ENCODE peak calls at places on chromosome X, in ten cellular contexts. S is Peyer's patch; W is CD8-positive, alpha-beta T cell; Y is pancreas; I is upper lobe of right lung; M is lower lobe of right lung; A is astrocyte of the spinal cord; X is right cardiac atrium; D is ovary; T is mammary epithelial cell. J is an unnamed sample.

GRCh38 chrX:106862972-106863688 is 40.0 kb downstream of the RIPPLY1 start:
- DNase-seq in I (no peak), A (no peak), Y (peak), D (no peak), T (peak), W (no peak), M (no peak), X (peak), S (peak), J (peak)

GRCh38 chrX:13868481-13869040 is 51.7 kb upstream of the GPM6B start:
- DNase-seq in D (no peak), T (peak), W (no peak), M (no peak), X (no peak), A (peak), Y (no peak), I (no peak), S (no peak), J (no peak)

GRCh38 chrX:69133561-69134542 is 31.4 kb downstream of the PJA1 start:
- DNase-seq in Y (no peak), I (no peak), A (peak), X (no peak), T (peak), S (no peak), M (no peak), W (no peak), D (no peak), J (peak)

GRCh38 chrX:97895751-97896150 is 1012.0 kb downstream of the RPA4 start:
- DNase-seq in T (no peak), X (no peak), Y (no peak), A (peak), W (no peak), D (no peak), I (no peak), M (no peak), S (no peak), J (no peak)

GRCh38 chrX:100368167-100368566 is 41.9 kb downstream of the PCDH19 start:
- DNase-seq in X (no peak), Y (no peak), W (no peak), M (no peak), A (no peak), S (no peak), D (no peak), I (no peak), T (peak), J (no peak)

GRCh38 chrX:75603833-75604232 is 81.0 kb upstream of the ZDHHC15 start:
- DNase-seq in T (peak), X (no peak), D (no peak), M (no peak), I (no peak), W (no peak), A (peak), Y (no peak), S (no peak), J (peak)

GRCh38 chrX:7145454-7145853 is 2.1 kb upstream of the STS start:
- DNase-seq in A (no peak), W (no peak), Y (no peak), S (no peak), D (no peak), X (no peak), I (no peak), T (no peak), M (no peak), J (no peak)

GRCh38 chrX:7170903-7171302 is 22.9 kb upstream of the PUDP start:
- DNase-seq in Y (no peak), M (no peak), W (peak), S (peak), I (no peak), A (no peak), D (no peak), X (no peak), T (no peak), J (peak)

GRCh38 chrX:150848914-150849365 is 49.5 kb downstream of the CD99L2 start:
- DNase-seq in A (peak), S (no peak), M (peak), X (no peak), I (peak), D (no peak), T (peak), Y (peak), W (no peak), J (no peak)

GRCh38 chrX:147803948-147804347 is 107.8 kb upstream of the FMR1 start:
- DNase-seq in I (no peak), D (no peak), X (no peak), T (no peak), A (peak), S (no peak), M (no peak), W (no peak), Y (no peak), J (no peak)

GRCh38 chrX:70281951-70282350 is at the start of gene RAB41:
- DNase-seq in X (no peak), D (no peak), Y (no peak), I (no peak), W (no peak), M (no peak), A (no peak), T (no peak), S (no peak), J (no peak)

GRCh38 chrX:15277594-15277993 is 7.7 kb upstream of the ASB9 start:
- DNase-seq in T (no peak), W (no peak), I (no peak), S (no peak), M (no peak), D (no peak), Y (no peak), X (no peak), A (no peak), J (no peak)

GRCh38 chrX:115232933-115233496 is 881 bp downstream of the LRCH2 start:
- DNase-seq in X (no peak), M (no peak), S (no peak), T (no peak), D (no peak), A (peak), W (no peak), Y (no peak), I (no peak), J (no peak)

GRCh38 chrX:10612215-10612614 is 8.2 kb downstream of the MID1 start:
- DNase-seq in W (no peak), A (peak), D (no peak), M (no peak), Y (no peak), T (no peak), X (no peak), I (no peak), S (no peak), J (no peak)

GRCh38 chrX:101462892-101463291 is 22.4 kb upstream of the ARMCX4 start:
- DNase-seq in T (peak), I (no peak), Y (no peak), D (no peak), M (no peak), S (no peak), W (no peak), X (no peak), A (peak), J (peak)

GRCh38 chrX:19660604-19661003 is 145.3 kb upstream of the MAP3K15 start:
- DNase-seq in Y (no peak), X (no peak), S (no peak), D (no peak), W (no peak), M (no peak), T (no peak), I (no peak), A (no peak), J (no peak)

GRCh38 chrX:135185795-135186443 is 14.7 kb upstream of the CT55 start:
- DNase-seq in T (peak), M (no peak), D (no peak), W (peak), S (no peak), X (no peak), Y (no peak), I (no peak), A (peak), J (peak)

GRCh38 chrX:130024127-130024526 is 41.7 kb downstream of the BCORL1 start:
- DNase-seq in T (peak), X (peak), A (peak), W (peak), Y (peak), M (peak), S (peak), D (peak), I (peak), J (peak)

GRCh38 chrX:54423161-54423888 is 16.9 kb upstream of the TSR2 start:
- DNase-seq in I (no peak), D (no peak), M (no peak), X (no peak), T (no peak), Y (no peak), A (no peak), W (no peak), S (no peak), J (peak)

GRCh38 chrX:84907324-84907946 is 96.2 kb upstream of the APOOL start:
- DNase-seq in Y (no peak), D (no peak), S (no peak), I (no peak), M (no peak), T (peak), A (peak), W (no peak), X (no peak), J (no peak)

GRCh38 chrX:131288738-131289511 is at the start of gene IGSF1:
- DNase-seq in Y (peak), M (no peak), T (no peak), A (peak), W (no peak), X (peak), S (no peak), I (no peak), D (peak), J (peak)

DNA sequence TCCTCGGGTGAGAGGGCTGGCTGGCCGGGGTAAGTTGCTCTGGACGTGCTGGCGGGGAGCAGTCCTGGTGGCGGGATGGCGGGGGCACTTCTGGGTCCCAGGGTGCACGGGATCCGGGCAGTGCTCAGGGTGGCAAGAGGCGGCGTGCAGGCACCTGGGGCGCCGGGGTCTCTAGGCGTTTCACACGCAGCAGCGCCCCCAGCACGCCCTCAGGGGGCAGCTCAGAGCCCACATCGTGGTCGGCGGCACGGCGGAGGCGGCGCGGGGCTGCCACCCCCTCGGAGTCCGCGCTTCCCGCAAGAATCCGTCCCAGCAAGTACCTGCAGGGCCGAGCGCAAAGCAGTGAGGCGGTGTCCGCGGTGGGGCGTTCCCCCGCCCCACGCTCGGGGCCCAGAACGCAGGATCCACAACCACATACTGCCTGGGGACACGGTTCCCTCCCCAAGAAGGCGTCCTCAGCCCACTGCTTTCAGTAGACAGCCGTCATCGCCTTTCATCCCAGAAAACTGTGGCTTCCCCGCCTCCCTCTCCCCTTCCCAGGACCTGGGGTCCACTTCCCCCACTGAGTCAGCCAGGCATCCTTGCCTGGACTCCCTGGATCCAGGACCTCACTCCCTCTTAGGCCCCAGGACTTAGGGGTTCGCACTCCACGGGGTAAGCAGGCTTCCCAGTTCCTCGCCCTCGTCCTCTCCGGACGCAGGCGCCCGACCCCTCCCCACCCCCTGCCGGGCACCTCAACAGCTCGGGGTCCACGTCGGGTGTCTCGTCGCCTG is 4.1 kb downstream of the PCSK1N start:
- DNase-seq in A (no peak), I (no peak), M (no peak), S (no peak), Y (no peak), W (no peak), D (no peak), X (no peak), T (no peak), J (no peak)
- H3K4me3 ChIP-seq in A (no peak), I (no peak), M (no peak), S (no peak), Y (no peak), W (no peak), D (no peak), X (no peak), T (no peak), J (no peak)

GRCh38 chrX:34555481-34555880 is 101.6 kb downstream of the TMEM47 start:
- DNase-seq in W (no peak), X (no peak), T (no peak), A (no peak), S (no peak), M (no peak), D (no peak), I (no peak), Y (no peak), J (no peak)

GRCh38 chrX:34562006-34562405 is 95.1 kb downstream of the TMEM47 start:
- DNase-seq in T (no peak), M (no peak), I (no peak), D (no peak), Y (no peak), S (no peak), W (no peak), A (no peak), X (no peak), J (no peak)

GRCh38 chrX:34559325-34559724 is 97.8 kb downstream of the TMEM47 start:
- DNase-seq in S (no peak), W (no peak), D (no peak), M (no peak), T (peak), Y (no peak), I (no peak), A (peak), X (no peak), J (peak)

GRCh38 chrX:34560180-34560579 is 96.9 kb downstream of the TMEM47 start:
- DNase-seq in Y (no peak), D (no peak), T (no peak), S (no peak), W (no peak), A (no peak), M (no peak), I (no peak), X (no peak), J (no peak)

GRCh38 chrX:34557733-34558132 is 99.4 kb downstream of the TMEM47 start:
- DNase-seq in X (no peak), A (no peak), I (no peak), M (no peak), D (no peak), T (no peak), W (no peak), S (no peak), Y (no peak), J (no peak)
- H3K4me3 ChIP-seq in X (no peak), A (no peak), I (no peak), M (no peak), D (no peak), T (no peak), W (no peak), S (no peak), Y (no peak), J (no peak)

DNA sequence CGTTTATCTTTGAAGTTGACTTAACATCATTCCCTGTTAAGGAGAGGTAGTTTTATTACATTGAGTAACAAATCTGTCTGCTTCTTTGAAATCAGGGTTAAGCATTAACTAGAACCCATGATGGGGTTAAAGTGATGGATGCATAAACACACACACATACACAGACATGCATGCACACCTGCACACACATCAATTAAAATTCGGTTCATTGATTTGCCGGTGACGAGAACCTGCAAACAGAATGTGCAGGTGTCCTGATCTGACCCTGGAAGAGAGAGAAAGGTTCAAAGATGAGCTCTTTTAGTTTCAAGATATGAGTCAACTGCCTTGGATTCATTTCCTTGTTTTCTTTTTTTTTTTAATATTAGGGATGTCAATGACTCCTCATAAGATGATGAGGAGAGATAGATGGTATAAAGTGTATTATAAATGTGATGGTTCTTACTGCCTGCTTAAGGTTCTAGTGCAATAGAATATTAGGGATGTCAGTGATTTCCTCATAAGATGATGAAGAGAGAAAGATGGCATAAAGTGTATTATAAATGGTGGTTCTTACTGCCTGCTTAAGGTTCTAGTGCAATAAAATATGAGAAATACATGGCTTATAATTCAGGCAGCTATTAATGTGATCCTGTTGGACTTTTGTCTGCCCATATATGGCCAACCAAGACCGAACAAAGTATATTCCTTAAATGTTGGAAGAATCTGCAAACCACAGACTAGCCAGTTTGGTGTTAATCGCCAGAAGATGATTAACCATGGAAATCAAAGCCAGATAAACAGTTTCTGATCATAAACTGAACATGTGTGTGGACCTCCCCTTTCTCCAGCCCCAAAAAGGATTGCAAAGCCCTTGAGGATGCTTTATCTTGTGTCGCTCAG is 14.1 kb upstream of the CD99 start:
- DNase-seq in Y (no peak), T (no peak), M (no peak), I (no peak), S (no peak), X (no peak), W (no peak), D (no peak), A (peak), J (no peak)
- H3K4me3 ChIP-seq in Y (no peak), T (no peak), M (no peak), I (no peak), S (no peak), X (no peak), W (no peak), D (no peak), A (no peak), J (no peak)

GRCh38 chrX:132483523-132483922 is 5.3 kb downstream of the MBNL3 start:
- DNase-seq in S (no peak), M (no peak), A (no peak), T (no peak), X (no peak), W (no peak), Y (no peak), I (no peak), D (no peak), J (no peak)
- H3K4me3 ChIP-seq in S (no peak), M (no peak), A (no peak), T (no peak), X (no peak), W (no peak), Y (no peak), I (no peak), D (no peak), J (no peak)

DNA sequence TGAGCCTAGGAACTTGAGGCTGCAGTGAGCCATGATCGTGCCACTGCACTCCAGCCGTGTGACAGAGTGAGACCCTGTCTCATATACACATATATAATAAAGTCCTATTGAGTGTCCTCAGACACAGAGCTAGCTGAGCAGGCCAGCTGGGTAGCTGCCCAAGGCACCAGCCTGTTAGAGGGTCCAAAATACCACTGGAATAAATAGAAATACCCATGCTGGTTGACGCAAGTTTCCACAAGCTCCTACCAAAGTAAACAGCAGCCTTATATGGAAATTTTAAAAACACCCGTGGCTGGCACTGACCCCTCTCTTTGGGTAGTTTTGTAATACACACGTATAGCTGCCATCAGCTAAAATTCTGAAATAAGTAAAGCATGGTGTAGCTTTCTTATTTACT is 348.6 kb downstream of the BCOR start:
- DNase-seq in S (no peak), W (no peak), M (no peak), I (no peak), Y (no peak), A (no peak), T (no peak), D (no peak), X (no peak), J (no peak)
- H3K4me3 ChIP-seq in S (no peak), W (no peak), M (no peak), I (no peak), Y (no peak), A (no peak), T (no peak), D (no peak), X (no peak), J (no peak)

GRCh38 chrX:119573840-119574393 is 446 bp upstream of the UBE2A start:
- DNase-seq in A (peak), M (no peak), T (peak), X (no peak), S (no peak), W (no peak), I (no peak), D (peak), Y (peak), J (peak)

GRCh38 chrX:119574394-119575266 is at the start of gene UBE2A:
- DNase-seq in T (peak), X (peak), A (peak), W (peak), Y (peak), I (peak), M (peak), D (peak), S (peak), J (peak)

GRCh38 chrX:119570351-119570835 is 4.0 kb upstream of the UBE2A start:
- DNase-seq in Y (no peak), S (no peak), W (no peak), I (no peak), T (no peak), D (no peak), A (no peak), M (no peak), X (no peak), J (no peak)

DNA sequence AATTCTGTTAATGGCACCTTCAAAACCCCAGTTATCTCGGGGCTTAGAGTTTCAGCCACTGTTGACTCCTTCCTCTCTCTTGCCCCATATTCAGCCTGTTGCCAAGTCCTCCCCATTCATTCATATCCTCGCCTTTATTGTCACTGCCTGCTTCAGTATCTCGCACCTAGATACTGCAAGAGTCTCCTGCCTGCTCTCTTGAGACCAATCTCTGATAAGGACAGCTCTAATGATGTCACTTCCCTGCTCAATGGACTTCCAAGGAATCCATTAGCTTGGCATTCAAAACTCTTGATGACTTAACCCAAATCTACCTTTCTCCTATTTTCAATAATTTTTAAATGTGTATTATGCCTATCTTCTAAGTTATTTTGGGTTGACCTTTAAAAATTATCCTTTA is 1.1 kb upstream of the UBE2A start:
- DNase-seq in Y (no peak), I (no peak), X (no peak), M (no peak), A (no peak), D (no peak), T (no peak), W (no peak), S (no peak), J (no peak)
- H3K4me3 ChIP-seq in Y (peak), I (peak), X (peak), M (peak), A (peak), D (no peak), T (peak), W (no peak), S (no peak), J (no peak)

GRCh38 chrX:37754518-37754917 is 25.3 kb upstream of the CYBB start:
- DNase-seq in M (no peak), W (no peak), I (no peak), X (no peak), T (no peak), A (no peak), Y (no peak), D (no peak), S (no peak), J (no peak)
- H3K4me3 ChIP-seq in M (no peak), W (peak), I (no peak), X (no peak), T (no peak), A (no peak), Y (no peak), D (no peak), S (no peak), J (no peak)

J was measured in brain microvascular endothelial cell.